ENCODE peak calls at places on chromosomes 3 and 15, in nine cellular contexts. N is fibroblast of lung; C is uterus; K is naive thymus-derived CD4-positive, alpha-beta T cell; B is astrocyte of the spinal cord; T is AG08395; L is HuH-7; R is choroid plexus epithelial cell; Y is brain microvascular endothelial cell. S is an unnamed sample.
A peak's percentile ranks its signal among the peaks of the same experiment; 100 is the strongest.

GRCh38 chr3:102225407-102226132 is 209.2 kb upstream of the ZPLD1 start:
- DNase-seq in R (peak; percentile 92), N (peak; percentile 88), B (peak; percentile 82), C (peak; percentile 17), T (peak; percentile 60), Y (peak; percentile 51), K (peak; percentile 17), L (peak; percentile 28), S (peak; percentile 86)

GRCh38 chr3:48440590-48440958 is 517 bp downstream of the TMA7 start:
- DNase-seq in B (no peak), K (peak; percentile 44), R (peak; percentile 42), C (no peak), Y (no peak), N (peak; percentile 19), T (no peak), L (peak; percentile 17), S (peak; percentile 47)

GRCh38 chr3:122973893-122974615 is 53.5 kb downstream of the SEMA5B start:
- DNase-seq in T (no peak), K (no peak), N (no peak), B (no peak), C (no peak), L (no peak), Y (no peak), R (no peak), S (no peak)

GRCh38 chr3:74089854-74090253 is 465.1 kb upstream of the PDZRN3 start:
- DNase-seq in R (peak; percentile 63), C (no peak), B (peak; percentile 2), K (no peak), N (peak; percentile 70), L (no peak), Y (no peak), T (peak; percentile 3), S (no peak)

GRCh38 chr3:156207802-156208685 is 87.7 kb downstream of the KCNAB1 start:
- DNase-seq in L (no peak), K (no peak), B (peak; percentile 78), Y (no peak), N (no peak), C (no peak), T (no peak), R (peak; percentile 6), S (peak; percentile 56)

GRCh38 chr3:5731100-5731499 is 543.6 kb downstream of the EDEM1 start:
- DNase-seq in K (no peak), N (no peak), Y (no peak), R (no peak), L (peak; percentile 10), C (no peak), B (no peak), T (no peak), S (no peak)

GRCh38 chr3:153552887-153553604 is 391.0 kb downstream of the RAP2B start:
- DNase-seq in L (no peak), R (no peak), C (no peak), B (no peak), T (no peak), Y (no peak), N (no peak), K (no peak), S (peak; percentile 45)

GRCh38 chr3:56484096-56484495 is 15.8 kb upstream of the ERC2 start:
- DNase-seq in K (no peak), N (no peak), R (no peak), Y (no peak), L (no peak), C (no peak), B (no peak), T (no peak), S (no peak)

GRCh38 chr3:127069814-127070440 is 87.0 kb downstream of the PLXNA1 start:
- DNase-seq in B (no peak), K (no peak), L (no peak), C (no peak), T (no peak), Y (no peak), N (no peak), R (no peak), S (no peak)

GRCh38 chr3:197428117-197428761 is 127.5 kb downstream of the BDH1 start:
- DNase-seq in N (peak; percentile 17), R (peak; percentile 56), K (peak; percentile 16), B (peak; percentile 51), Y (no peak), C (no peak), L (peak; percentile 28), T (peak; percentile 85), S (peak; percentile 31)

GRCh38 chr15:34621675-34622074 is 38.2 kb upstream of the GOLGA8B start:
- DNase-seq in R (peak; percentile 62), C (no peak), T (peak; percentile 18), N (peak; percentile 56), B (peak; percentile 42), L (no peak), K (no peak), Y (no peak), S (peak; percentile 69)

GRCh38 chr15:75902129-75902557 is 1.5 kb upstream of the FBXO22 start:
- DNase-seq in Y (no peak), C (no peak), R (peak; percentile 15), T (no peak), K (no peak), N (no peak), L (peak; percentile 22), B (no peak), S (peak; percentile 32)

GRCh38 chr3:73270839-73271483 is 209.5 kb downstream of the EBLN2 start:
- DNase-seq in K (no peak), T (peak; percentile 54), R (no peak), Y (no peak), C (no peak), B (no peak), N (peak; percentile 14), L (no peak), S (no peak)

GRCh38 chr3:39284457-39284881 is 4.6 kb upstream of the CX3CR1 start:
- DNase-seq in L (no peak), N (peak; percentile 50), R (peak; percentile 33), Y (no peak), C (no peak), B (peak; percentile 18), K (no peak), T (no peak), S (peak; percentile 40)

GRCh38 chr3:179666436-179667035 is 13.7 kb downstream of the USP13 start:
- DNase-seq in T (no peak), L (no peak), K (no peak), N (peak; percentile 26), R (no peak), Y (no peak), B (peak; percentile 36), C (no peak), S (peak; percentile 40)

GRCh38 chr3:123287051-123287961 is 85.6 kb downstream of the SEC22A start:
- DNase-seq in T (no peak), Y (no peak), C (no peak), N (no peak), B (no peak), R (no peak), L (peak; percentile 1), K (no peak), S (no peak)

GRCh38 chr15:95557226-95558046 is 773.1 kb upstream of the NR2F2 start:
- DNase-seq in R (peak; percentile 98), Y (peak; percentile 92), L (no peak), C (peak; percentile 53), T (peak; percentile 91), N (peak; percentile 93), K (no peak), B (peak; percentile 97), S (peak; percentile 95)

GRCh38 chr15:69384626-69385025 is 29.5 kb upstream of the KIF23 start:
- DNase-seq in T (no peak), B (no peak), K (no peak), Y (no peak), C (no peak), N (no peak), L (no peak), R (no peak), S (no peak)

GRCh38 chr15:93103823-93104222 is 14.8 kb upstream of the RGMA start:
- DNase-seq in Y (no peak), T (no peak), B (no peak), R (no peak), K (no peak), L (no peak), C (no peak), N (no peak), S (no peak)

GRCh38 chr3:112149136-112149535 is 16.1 kb upstream of the GCSAM start:
- DNase-seq in Y (no peak), K (no peak), R (no peak), L (no peak), N (no peak), T (no peak), B (no peak), C (no peak), S (no peak)

GRCh38 chr3:42172047-42172654 is 81.0 kb downstream of the TRAK1 start:
- DNase-seq in N (no peak), Y (no peak), T (no peak), B (no peak), C (no peak), L (no peak), R (no peak), K (no peak), S (no peak)

GRCh38 chr3:164465172-164465571 is 613.1 kb downstream of the SI start:
- DNase-seq in T (peak; percentile 73), L (no peak), B (peak; percentile 52), Y (peak; percentile 75), R (peak; percentile 68), N (no peak), K (no peak), C (no peak), S (no peak)

GRCh38 chr3:133123636-133124035 is 85.4 kb downstream of the TMEM108 start:
- DNase-seq in B (no peak), L (no peak), R (no peak), N (no peak), T (no peak), K (no peak), Y (no peak), C (no peak), S (no peak)

GRCh38 chr3:126811530-126811929 is 107.5 kb downstream of the CHCHD6 start:
- DNase-seq in T (peak; percentile 84), N (peak; percentile 20), C (no peak), L (no peak), K (no peak), Y (peak; percentile 4), R (peak; percentile 14), B (no peak), S (no peak)

GRCh38 chr3:182739619-182740018 is 53.7 kb upstream of the ATP11B start:
- DNase-seq in Y (peak; percentile 75), B (peak; percentile 59), N (peak; percentile 37), K (no peak), T (no peak), L (no peak), R (peak; percentile 89), C (no peak), S (no peak)

GRCh38 chr3:35322070-35322469 is 317.3 kb upstream of the ARPP21 start:
- DNase-seq in K (no peak), T (no peak), Y (peak; percentile 88), L (no peak), B (peak; percentile 20), N (no peak), R (no peak), C (no peak), S (peak; percentile 71)

S was measured in dermis blood vessel endothelial cell.